ENCODE peak calls at places on chromosomes 2 and 18, in five cellular contexts. One of them, this sample, is unnamed.

GRCh38 chr2:233084488-233084887 is 24.3 kb downstream of the INPP5D start:
- DNase-seq in stomach: peak
- DNase-seq in ovary: no peak
- DNase-seq in transverse colon: peak
- DNase-seq in K562: no peak
- DNase-seq in this sample: no peak

GRCh38 chr2:178306351-178307073 is 112.2 kb downstream of the OSBPL6 start:
- DNase-seq in transverse colon: peak
- DNase-seq in ovary: no peak
- DNase-seq in K562: peak
- DNase-seq in stomach: no peak
- DNase-seq in this sample: peak

GRCh38 chr2:29042581-29043075 is 31.7 kb downstream of the PCARE start:
- DNase-seq in transverse colon: no peak
- DNase-seq in ovary: peak
- DNase-seq in stomach: no peak
- DNase-seq in K562: no peak
- DNase-seq in this sample: peak

GRCh38 chr2:69933839-69934613 is 19.1 kb downstream of the MXD1 start:
- DNase-seq in ovary: no peak
- DNase-seq in transverse colon: no peak
- DNase-seq in stomach: no peak
- DNase-seq in K562: peak
- DNase-seq in this sample: peak

GRCh38 chr2:48902521-48902920 is 147.0 kb upstream of the LHCGR start:
- DNase-seq in stomach: no peak
- DNase-seq in transverse colon: no peak
- DNase-seq in ovary: no peak
- DNase-seq in K562: no peak
- DNase-seq in this sample: no peak

GRCh38 chr2:239919779-239920545 is 105.2 kb downstream of the NDUFA10 start:
- DNase-seq in transverse colon: no peak
- DNase-seq in K562: no peak
- DNase-seq in stomach: no peak
- DNase-seq in ovary: no peak
- DNase-seq in this sample: no peak

GRCh38 chr18:64407606-64408005 is 258.7 kb upstream of the LINC00305 start:
- DNase-seq in ovary: no peak
- DNase-seq in transverse colon: no peak
- DNase-seq in K562: no peak
- DNase-seq in stomach: no peak
- DNase-seq in this sample: no peak

GRCh38 chr2:45974056-45974455 is 322.6 kb downstream of the PRKCE start:
- DNase-seq in K562: no peak
- DNase-seq in ovary: no peak
- DNase-seq in stomach: no peak
- DNase-seq in transverse colon: no peak
- DNase-seq in this sample: no peak

GRCh38 chr2:133062946-133063345 is 392.9 kb upstream of the LYPD1 start:
- DNase-seq in stomach: no peak
- DNase-seq in transverse colon: no peak
- DNase-seq in K562: no peak
- DNase-seq in ovary: no peak
- DNase-seq in this sample: no peak

GRCh38 chr18:48238206-48238605 is 171.0 kb downstream of the ZBTB7C start:
- DNase-seq in stomach: no peak
- DNase-seq in ovary: no peak
- DNase-seq in transverse colon: no peak
- DNase-seq in K562: no peak
- DNase-seq in this sample: no peak

GRCh38 chr2:147910990-147911473 is 66.2 kb downstream of the ACVR2A start:
- DNase-seq in K562: peak
- DNase-seq in stomach: no peak
- DNase-seq in transverse colon: no peak
- DNase-seq in ovary: peak
- DNase-seq in this sample: peak

GRCh38 chr2:196453613-196454047 is 185.9 kb upstream of the CCDC150 start:
- DNase-seq in K562: peak
- DNase-seq in transverse colon: peak
- DNase-seq in ovary: no peak
- DNase-seq in stomach: no peak
- DNase-seq in this sample: peak

GRCh38 chr2:64649013-64649484 is 4.7 kb downstream of the SERTAD2 start:
- DNase-seq in ovary: no peak
- DNase-seq in transverse colon: peak
- DNase-seq in K562: peak
- DNase-seq in stomach: peak
- DNase-seq in this sample: no peak

GRCh38 chr2:162025121-162025911 is 48.7 kb downstream of the DPP4 start:
- DNase-seq in K562: no peak
- DNase-seq in stomach: no peak
- DNase-seq in transverse colon: no peak
- DNase-seq in ovary: no peak
- DNase-seq in this sample: no peak

GRCh38 chr2:73020657-73021370 is 50.7 kb downstream of the SFXN5 start:
- DNase-seq in transverse colon: no peak
- DNase-seq in stomach: peak
- DNase-seq in ovary: no peak
- DNase-seq in K562: no peak
- DNase-seq in this sample: peak

GRCh38 chr2:238060542-238061309 is at the start of gene SCLY:
- DNase-seq in K562: peak
- DNase-seq in transverse colon: peak
- DNase-seq in stomach: peak
- DNase-seq in ovary: peak
- DNase-seq in this sample: peak
- TF ChIP-seq EP300 in K562: no peak
- TF ChIP-seq EP300 in transverse colon: no peak
- TF ChIP-seq EP300 in stomach: no peak
- TF ChIP-seq EP300 in ovary: no peak
- TF ChIP-seq EP300 in this sample: no peak

GRCh38 chr18:22868831-22869230 is 64.3 kb upstream of the RBBP8 start:
- DNase-seq in ovary: no peak
- DNase-seq in transverse colon: no peak
- DNase-seq in K562: no peak
- DNase-seq in stomach: no peak
- DNase-seq in this sample: no peak

GRCh38 chr18:22872894-22873537 is 60.1 kb upstream of the RBBP8 start:
- DNase-seq in transverse colon: no peak
- DNase-seq in K562: no peak
- DNase-seq in ovary: no peak
- DNase-seq in stomach: no peak
- DNase-seq in this sample: peak

DNA sequence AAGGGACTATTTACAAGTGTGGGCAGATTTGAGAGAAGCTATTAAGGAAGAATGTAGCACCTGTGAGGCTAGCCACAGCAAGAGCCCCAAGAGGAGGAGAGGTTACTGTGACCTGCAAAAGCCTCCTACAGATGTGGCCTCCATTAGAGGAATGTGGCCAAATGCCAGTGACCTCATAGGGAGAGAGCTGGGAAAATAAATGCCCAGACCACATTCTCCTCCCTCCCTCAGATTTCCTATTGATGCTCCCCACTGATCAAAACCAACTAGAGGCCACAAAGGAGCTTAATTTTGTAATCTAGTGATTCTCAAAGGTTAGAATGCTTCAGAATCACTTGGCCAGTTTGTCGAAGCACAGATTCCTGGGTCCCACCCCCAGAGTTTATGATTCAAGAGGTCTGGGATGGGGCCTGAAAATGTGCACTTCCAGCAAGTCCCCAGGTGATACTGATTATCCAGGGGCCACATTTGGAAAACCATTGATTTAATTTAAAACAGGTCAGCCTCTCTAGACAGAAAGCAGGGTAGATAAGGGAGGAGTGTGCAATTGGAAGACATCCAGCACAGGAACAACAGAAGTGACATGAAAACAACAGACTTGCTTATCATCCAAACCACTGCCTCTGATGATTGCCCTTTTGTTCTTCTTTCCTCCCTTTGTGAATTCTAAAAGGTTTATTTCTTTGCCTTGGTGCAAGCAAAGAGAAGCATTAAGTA is 61.2 kb upstream of the RBBP8 start:
- DNase-seq in ovary: no peak
- DNase-seq in stomach: no peak
- DNase-seq in K562: no peak
- DNase-seq in transverse colon: no peak
- DNase-seq in this sample: no peak
- TF ChIP-seq EP300 in ovary: no peak
- TF ChIP-seq EP300 in stomach: no peak
- TF ChIP-seq EP300 in K562: no peak
- TF ChIP-seq EP300 in transverse colon: no peak
- TF ChIP-seq EP300 in this sample: no peak

DNA sequence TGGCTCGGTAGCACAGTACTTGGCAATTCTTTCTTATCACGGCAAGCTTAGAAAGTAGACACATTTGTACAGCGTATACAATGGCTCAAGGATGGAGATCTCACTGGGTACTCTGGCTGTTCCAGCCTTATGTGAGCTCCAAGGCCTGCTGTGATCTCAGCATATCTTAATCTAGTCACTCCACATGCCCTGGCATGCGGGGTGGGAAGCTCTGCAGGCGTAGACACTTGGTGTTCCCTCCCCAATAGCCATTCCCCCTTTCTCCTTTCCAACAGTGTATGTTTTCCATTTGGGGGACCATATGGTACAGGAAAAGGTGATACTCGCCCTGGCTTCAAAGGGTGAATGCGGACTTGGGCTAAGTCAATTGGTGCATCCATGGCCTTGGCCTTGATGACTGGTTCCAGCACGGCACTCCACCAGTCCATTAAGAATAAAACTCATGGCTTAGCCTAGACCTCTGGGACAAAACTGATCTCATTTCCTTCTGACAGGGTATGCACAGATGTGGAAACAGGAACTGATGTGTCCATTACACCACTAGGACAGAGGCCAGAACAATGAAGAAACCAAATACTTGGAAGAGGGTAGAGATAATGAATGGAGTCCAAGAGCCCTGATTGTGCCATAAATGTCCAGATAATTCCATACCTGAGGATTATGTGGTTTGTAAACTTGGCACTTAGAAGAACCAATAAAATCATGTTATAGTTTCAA is 28.4 kb downstream of the TGIF1 start:
- DNase-seq in stomach: no peak
- DNase-seq in ovary: no peak
- DNase-seq in transverse colon: no peak
- DNase-seq in K562: no peak
- DNase-seq in this sample: no peak
- TF ChIP-seq EP300 in stomach: no peak
- TF ChIP-seq EP300 in ovary: no peak
- TF ChIP-seq EP300 in transverse colon: no peak
- TF ChIP-seq EP300 in K562: no peak
- TF ChIP-seq EP300 in this sample: no peak

DNA sequence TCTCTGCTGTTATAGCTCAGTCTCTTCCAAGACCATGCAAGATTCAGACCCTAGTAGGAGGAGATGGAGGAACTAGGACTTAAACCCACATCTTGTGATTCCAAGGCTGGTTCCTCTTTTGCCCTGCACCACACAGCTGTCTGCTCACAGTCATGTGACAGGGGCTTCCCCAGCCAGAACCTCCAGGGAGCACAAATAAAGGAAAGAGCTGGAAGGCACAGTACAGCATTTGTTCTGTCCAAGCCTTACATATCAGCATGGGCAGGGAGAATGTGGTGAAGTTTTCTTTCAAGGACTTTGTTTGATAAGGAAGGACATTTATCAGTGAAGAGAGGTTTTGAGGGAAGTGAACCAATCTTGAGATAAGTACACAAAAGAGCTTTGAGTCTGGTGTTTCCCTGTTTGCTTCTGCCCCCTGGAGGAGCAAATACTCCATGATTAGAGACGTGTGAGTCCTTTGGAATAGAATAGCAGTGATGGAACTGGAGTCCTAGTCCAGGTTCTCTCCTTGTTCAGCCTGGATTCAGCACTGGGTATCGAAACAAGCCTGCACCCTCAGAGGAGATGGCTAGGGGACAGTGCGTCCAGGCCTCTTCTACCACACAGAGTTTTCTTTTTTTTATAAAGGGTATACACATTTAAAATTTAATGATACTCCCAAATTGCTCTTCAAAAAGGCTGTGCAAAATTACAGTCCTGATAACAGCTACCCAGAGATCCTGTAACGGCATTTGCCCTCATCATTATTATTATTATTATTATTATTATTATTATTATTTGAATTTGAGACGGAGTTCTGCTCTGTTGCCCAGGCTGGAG is 24.6 kb upstream of the CASP10 start:
- DNase-seq in ovary: peak
- DNase-seq in transverse colon: peak
- DNase-seq in stomach: peak
- DNase-seq in K562: peak
- DNase-seq in this sample: peak
- TF ChIP-seq EP300 in ovary: no peak
- TF ChIP-seq EP300 in transverse colon: no peak
- TF ChIP-seq EP300 in stomach: no peak
- TF ChIP-seq EP300 in K562: peak
- TF ChIP-seq EP300 in this sample: no peak

GRCh38 chr2:74778381-74779371 is 55.3 kb upstream of the HK2 start:
- DNase-seq in ovary: no peak
- DNase-seq in K562: no peak
- DNase-seq in transverse colon: no peak
- DNase-seq in stomach: no peak
- DNase-seq in this sample: peak
- TF ChIP-seq EP300 in ovary: no peak
- TF ChIP-seq EP300 in K562: no peak
- TF ChIP-seq EP300 in transverse colon: no peak
- TF ChIP-seq EP300 in stomach: no peak
- TF ChIP-seq EP300 in this sample: no peak